ENCODE peak calls at places on chromosomes 5 and 9, in nine cellular contexts. M is ELR; G is stimulated activated CD8-positive, alpha-beta memory T cell treated with anti-CD3 and anti-CD28 coated beads, Interleukin-12 subunit alpha, Interleukin-12 subunit beta, amount 100 ng/mL, for 1 hour; L is NCI-H1092 treated with DMSO at 0.1 percent for 48 hours; X is NCI-H2227 treated with DMSO at 0.1 percent for 48 hours; Q is germinal center; U is AG09319; K is cardiac fibroblast; D is stimulated activated CD4-positive, alpha-beta T cell treated with anti-CD3 and anti-CD28 coated beads, Interleukin-2, amount 100 ng/mL, for 4 hours. I is an unnamed sample.

GRCh38 chr5:131302506-131302905 is 38.7 kb downstream of the CDC42SE2 start:
- DNase-seq in M (no peak), G (no peak), L (no peak), X (no peak), Q (no peak), U (no peak), K (no peak), D (no peak), I (no peak)

GRCh38 chr9:124769451-124770358 is 1.4 kb downstream of the NR6A1 start:
- DNase-seq in M (peak), G (no peak), L (peak), X (no peak), Q (peak), U (no peak), K (no peak), D (no peak), I (peak)

GRCh38 chr5:39302507-39302906 is 61.8 kb downstream of the C9 start:
- DNase-seq in M (no peak), G (no peak), L (no peak), X (no peak), Q (no peak), U (no peak), K (peak), D (no peak), I (no peak)

GRCh38 chr9:35350212-35350611 is 139.7 kb upstream of the RUSC2 start:
- DNase-seq in M (no peak), G (no peak), L (no peak), X (no peak), Q (no peak), U (no peak), K (no peak), D (no peak), I (no peak)

GRCh38 chr5:14588758-14589543 is 7.4 kb downstream of the OTULINL start:
- DNase-seq in M (no peak), G (no peak), L (peak), X (no peak), Q (no peak), U (no peak), K (no peak), D (no peak), I (no peak)

GRCh38 chr5:10106285-10106684 is 143.4 kb downstream of the ATPSCKMT start:
- DNase-seq in M (no peak), G (no peak), L (no peak), X (no peak), Q (no peak), U (no peak), K (no peak), D (no peak), I (no peak)

GRCh38 chr9:116549061-116549664 is 137.9 kb upstream of the TRIM32 start:
- DNase-seq in M (peak), G (no peak), L (no peak), X (no peak), Q (no peak), U (peak), K (peak), D (no peak), I (no peak)

GRCh38 chr9:114434878-114435311 is 47.1 kb upstream of the AKNA start:
- DNase-seq in M (peak), G (no peak), L (peak), X (peak), Q (peak), U (no peak), K (peak), D (no peak), I (peak)

GRCh38 chr9:98057095-98057799 is 715 bp downstream of the NANS start:
- DNase-seq in M (peak), G (no peak), L (no peak), X (peak), Q (no peak), U (no peak), K (peak), D (no peak), I (peak)

GRCh38 chr5:665956-666711 is 27.0 kb downstream of the TPPP start:
- DNase-seq in M (no peak), G (no peak), L (no peak), X (no peak), Q (no peak), U (no peak), K (no peak), D (no peak), I (no peak)

GRCh38 chr5:177399903-177400868 is at the start of gene PFN3:
- DNase-seq in M (peak), G (no peak), L (no peak), X (no peak), Q (no peak), U (no peak), K (peak), D (no peak), I (no peak)

GRCh38 chr9:18905883-18906649 is 126.9 kb downstream of the SAXO1 start:
- DNase-seq in M (peak), G (no peak), L (no peak), X (no peak), Q (no peak), U (no peak), K (peak), D (no peak), I (no peak)

GRCh38 chr5:55429707-55430253 is 105.0 kb downstream of the PLPP1 start:
- DNase-seq in M (no peak), G (no peak), L (no peak), X (no peak), Q (no peak), U (no peak), K (no peak), D (no peak), I (no peak)

GRCh38 chr9:35675204-35675603 is 1.5 kb downstream of the CA9 start:
- DNase-seq in M (no peak), G (no peak), L (no peak), X (peak), Q (no peak), U (no peak), K (no peak), D (no peak), I (no peak)

GRCh38 chr5:114418546-114419388 is 56.9 kb downstream of the KCNN2 start:
- DNase-seq in M (no peak), G (no peak), L (no peak), X (no peak), Q (peak), U (no peak), K (no peak), D (no peak), I (no peak)

GRCh38 chr5:134554319-134555222 is 29.1 kb downstream of the JADE2 start:
- DNase-seq in M (peak), G (no peak), L (no peak), X (no peak), Q (peak), U (peak), K (peak), D (peak), I (peak)

GRCh38 chr5:88780731-88781130 is 102.3 kb downstream of the MEF2C start:
- DNase-seq in M (no peak), G (no peak), L (no peak), X (no peak), Q (no peak), U (no peak), K (no peak), D (no peak), I (no peak)

GRCh38 chr9:120324996-120325642 is 254.8 kb downstream of the CDK5RAP2 start:
- DNase-seq in M (no peak), G (no peak), L (peak), X (peak), Q (no peak), U (no peak), K (no peak), D (no peak), I (no peak)

GRCh38 chr9:37798677-37799076 is 1.9 kb upstream of the DCAF10 start:
- DNase-seq in M (no peak), G (no peak), L (no peak), X (no peak), Q (no peak), U (no peak), K (no peak), D (no peak), I (no peak)

GRCh38 chr5:51279983-51280382 is 103.3 kb upstream of the ISL1 start:
- DNase-seq in M (no peak), G (no peak), L (peak), X (peak), Q (no peak), U (no peak), K (no peak), D (no peak), I (no peak)

GRCh38 chr9:125674981-125675973 is 31.7 kb downstream of the MAPKAP1 start:
- DNase-seq in M (peak), G (no peak), L (no peak), X (no peak), Q (no peak), U (no peak), K (peak), D (no peak), I (peak)

GRCh38 chr9:68978501-68978900 is 35.4 kb downstream of the PRKACG start:
- DNase-seq in M (no peak), G (no peak), L (no peak), X (no peak), Q (no peak), U (no peak), K (no peak), D (no peak), I (no peak)

GRCh38 chr9:98886691-98887229 is 56.9 kb upstream of the COL15A1 start:
- DNase-seq in M (no peak), G (no peak), L (no peak), X (no peak), Q (no peak), U (peak), K (no peak), D (no peak), I (no peak)

GRCh38 chr9:74255489-74255984 is 241.6 kb upstream of the RORB start:
- DNase-seq in M (no peak), G (no peak), L (no peak), X (no peak), Q (no peak), U (no peak), K (no peak), D (no peak), I (no peak)

GRCh38 chr9:95722141-95722540 is 153.3 kb upstream of the ERCC6L2 start:
- DNase-seq in M (no peak), G (no peak), L (peak), X (no peak), Q (no peak), U (no peak), K (no peak), D (no peak), I (no peak)

GRCh38 chr5:63111891-63112290 is 533.3 kb downstream of the LRRC70 start:
- DNase-seq in M (no peak), G (no peak), L (no peak), X (no peak), Q (no peak), U (no peak), K (no peak), D (no peak), I (peak)

GRCh38 chr5:179238628-179238970 is 106.7 kb downstream of the ADAMTS2 start:
- DNase-seq in M (no peak), G (no peak), L (no peak), X (no peak), Q (no peak), U (no peak), K (no peak), D (no peak), I (no peak)

GRCh38 chr9:129547063-129547462 is 73.8 kb downstream of the C9orf50 start:
- DNase-seq in M (no peak), G (no peak), L (no peak), X (no peak), Q (no peak), U (no peak), K (no peak), D (no peak), I (no peak)

GRCh38 chr5:122704247-122705036 is 70.4 kb upstream of the SNX2 start:
- DNase-seq in M (peak), G (no peak), L (peak), X (no peak), Q (peak), U (peak), K (peak), D (no peak), I (peak)

GRCh38 chr9:69937358-69937757 is 106.3 kb upstream of the MAMDC2 start:
- DNase-seq in M (peak), G (no peak), L (no peak), X (no peak), Q (no peak), U (no peak), K (peak), D (no peak), I (no peak)